ENCODE peak calls at places on chromosomes 5 and 9, in five cellular contexts. Y is kidney, D is AG10803, P is lower leg skin, Q is fibroblast of lung. K is an unnamed sample.
A peak's percentile ranks its signal among the peaks of the same experiment; 100 is the strongest.

GRCh38 chr9:22238809-22239684 is 207.6 kb upstream of the DMRTA1 start:
- DNase-seq in D (peak; percentile 65), P (no peak), Q (peak; percentile 74), Y (no peak), K (no peak)

GRCh38 chr5:119478781-119479180 is 26.5 kb downstream of the HSD17B4 start:
- DNase-seq in Q (no peak), P (no peak), D (no peak), Y (no peak), K (no peak)

GRCh38 chr5:105977163-105977562 is 1693.6 kb downstream of the EFNA5 start:
- DNase-seq in P (no peak), Y (no peak), D (no peak), Q (no peak), K (no peak)

GRCh38 chr5:178356459-178356872 is 123.9 kb upstream of the PHYKPL start:
- DNase-seq in Y (peak; percentile 76), D (no peak), P (no peak), Q (no peak), K (no peak)

GRCh38 chr9:38263534-38263933 is 129.0 kb upstream of the ALDH1B1 start:
- DNase-seq in Y (no peak), D (peak; percentile 34), Q (peak; percentile 44), P (no peak), K (peak; percentile 5)

GRCh38 chr5:36756848-36757247 is 119.7 kb upstream of the NIPBL start:
- DNase-seq in Y (no peak), P (no peak), Q (no peak), D (no peak), K (no peak)

GRCh38 chr9:129344623-129345495 is 166.8 kb upstream of the IER5L start:
- DNase-seq in P (no peak), Y (no peak), D (no peak), Q (no peak), K (no peak)

GRCh38 chr5:15510816-15511215 is 10.8 kb downstream of the FBXL7 start:
- DNase-seq in P (no peak), D (peak; percentile 91), Q (no peak), Y (no peak), K (no peak)

GRCh38 chr5:8829322-8830029 is 716.4 kb downstream of the SEMA5A start:
- DNase-seq in D (peak; percentile 96), Q (peak; percentile 100), P (no peak), Y (no peak), K (peak; percentile 89)

GRCh38 chr5:160486573-160486972 is 64.9 kb downstream of the PTTG1 start:
- DNase-seq in Q (no peak), P (no peak), D (no peak), Y (no peak), K (no peak)

GRCh38 chr9:136943291-136944093 is 1.0 kb downstream of the FBXW5 start:
- DNase-seq in P (no peak), Q (peak; percentile 11), D (no peak), Y (peak; percentile 90), K (no peak)

GRCh38 chr9:136944519-136945332 is at the start of the genes C8G and FBXW5:
- DNase-seq in P (peak; percentile 87), Y (peak; percentile 99), D (peak; percentile 88), Q (peak; percentile 92), K (peak; percentile 49)

GRCh38 chr9:136942881-136943230 is 1.7 kb downstream of the FBXW5 start:
- DNase-seq in Q (no peak), Y (peak; percentile 80), D (no peak), P (no peak), K (no peak)

GRCh38 chr9:136945333-136946227 is 537 bp downstream of the C8G start:
- DNase-seq in Y (peak; percentile 85), D (no peak), P (no peak), Q (no peak), K (no peak)

DNA sequence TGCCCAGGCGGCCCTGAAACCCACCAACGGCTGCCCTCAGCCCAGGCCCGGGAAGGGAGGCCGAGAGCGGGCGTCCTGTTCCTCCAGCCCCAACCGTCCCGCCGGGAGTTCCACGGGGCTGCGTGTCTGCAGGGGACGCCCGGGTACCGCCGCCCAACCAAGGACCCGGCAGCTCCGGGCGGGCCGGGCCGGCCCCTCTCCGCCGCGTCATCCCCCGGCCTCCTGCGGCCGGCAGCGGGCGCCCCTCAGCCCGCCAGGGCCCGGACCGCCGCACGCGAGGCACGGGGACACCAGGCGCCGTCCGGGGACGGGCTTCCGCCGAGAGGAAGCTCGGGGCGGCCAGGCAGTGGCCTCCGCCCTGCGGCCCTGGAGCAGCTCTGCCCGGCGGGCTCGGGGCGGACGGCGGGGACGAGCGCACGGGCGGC is 432 bp downstream of the FBXW5 start:
- DNase-seq in P (no peak), Y (no peak), D (peak; percentile 63), Q (peak; percentile 61), K (no peak)
- TF ChIP-seq CTCF in P (no peak), Y (no peak), D (no peak), Q (no peak), K (no peak)

GRCh38 chr9:128007566-128008138 is 26.9 kb upstream of the EEIG1 start:
- DNase-seq in D (peak; percentile 50), P (peak; percentile 65), Q (peak; percentile 47), Y (peak; percentile 89), K (peak; percentile 39)
- H3K4me3 ChIP-seq in D (no peak overlapping the region), P (no peak overlapping the region), Q (no peak overlapping the region), Y (no peak overlapping the region), K (no peak overlapping the region)

GRCh38 chr9:122213589-122214413 is 15.0 kb downstream of the LHX6 start:
- DNase-seq in P (no peak), Y (peak; percentile 77), Q (no peak), D (no peak), K (no peak)
- TF ChIP-seq CTCF in P (no peak), Y (no peak), Q (no peak), D (no peak), K (no peak)

DNA sequence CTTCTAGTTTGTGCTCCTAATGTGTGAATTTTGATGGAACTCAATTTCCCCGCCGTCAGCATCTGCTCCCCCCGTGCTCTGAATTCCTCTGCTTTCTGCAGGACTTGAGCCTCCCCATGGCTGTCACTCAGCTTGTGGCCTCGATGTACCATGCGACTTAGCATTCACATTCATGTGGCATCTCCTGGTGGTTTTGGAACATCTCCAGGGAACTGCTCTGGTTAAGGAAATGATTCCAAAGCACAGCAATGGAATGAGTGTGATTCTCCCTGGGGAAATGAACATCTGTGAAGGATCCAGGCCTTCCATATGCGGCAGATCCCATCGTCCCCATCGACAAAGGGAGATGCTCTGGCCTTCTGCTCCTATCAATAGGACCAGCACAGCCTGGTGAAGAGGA is 119.0 kb downstream of the ENTREP1 start:
- DNase-seq in D (peak; percentile 96), P (no peak), Y (no peak), Q (peak; percentile 43), K (no peak)
- H3K4me3 ChIP-seq in D (no peak overlapping the region), P (no peak overlapping the region), Y (no peak overlapping the region), Q (no peak overlapping the region), K (no peak overlapping the region)

DNA sequence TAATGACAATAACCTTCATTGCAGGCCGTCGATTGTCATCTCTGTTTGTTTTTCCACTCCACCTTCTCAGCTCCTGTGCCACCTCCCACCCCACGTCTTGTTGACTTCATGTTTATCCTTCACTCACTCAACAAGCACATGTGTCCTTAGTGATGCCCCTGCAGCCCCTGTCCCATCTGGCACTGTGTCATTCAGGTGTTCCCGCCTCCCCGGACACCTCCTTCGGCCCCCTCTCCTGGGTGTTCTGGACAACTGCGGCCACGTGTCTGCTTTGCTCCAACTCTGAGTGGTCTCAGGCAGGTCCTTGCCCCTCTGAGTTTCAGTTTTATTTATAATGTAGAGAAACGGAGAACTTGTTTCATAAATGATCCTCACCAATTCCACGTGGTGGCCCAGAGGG is 91.0 kb upstream of the COL5A1 start:
- DNase-seq in P (no peak), Q (no peak), D (no peak), Y (peak; percentile 16), K (no peak)
- TF ChIP-seq CTCF in P (no peak), Q (no peak), D (no peak), Y (no peak), K (no peak)

GRCh38 chr9:122837266-122837850 is 9.0 kb upstream of the PDCL start:
- DNase-seq in Q (no peak), D (no peak), P (no peak), Y (no peak), K (no peak)

GRCh38 chr9:122832194-122832593 is 3.8 kb upstream of the PDCL start:
- DNase-seq in Q (no peak), D (no peak), P (no peak), Y (no peak), K (no peak)

GRCh38 chr9:122835313-122835731 is 6.9 kb upstream of the PDCL start:
- DNase-seq in Q (no peak), D (no peak), Y (no peak), P (no peak), K (no peak)
- H3K4me3 ChIP-seq in Q (no peak overlapping the region), D (no peak overlapping the region), Y (no peak overlapping the region), P (no peak overlapping the region), K (no peak overlapping the region)

DNA sequence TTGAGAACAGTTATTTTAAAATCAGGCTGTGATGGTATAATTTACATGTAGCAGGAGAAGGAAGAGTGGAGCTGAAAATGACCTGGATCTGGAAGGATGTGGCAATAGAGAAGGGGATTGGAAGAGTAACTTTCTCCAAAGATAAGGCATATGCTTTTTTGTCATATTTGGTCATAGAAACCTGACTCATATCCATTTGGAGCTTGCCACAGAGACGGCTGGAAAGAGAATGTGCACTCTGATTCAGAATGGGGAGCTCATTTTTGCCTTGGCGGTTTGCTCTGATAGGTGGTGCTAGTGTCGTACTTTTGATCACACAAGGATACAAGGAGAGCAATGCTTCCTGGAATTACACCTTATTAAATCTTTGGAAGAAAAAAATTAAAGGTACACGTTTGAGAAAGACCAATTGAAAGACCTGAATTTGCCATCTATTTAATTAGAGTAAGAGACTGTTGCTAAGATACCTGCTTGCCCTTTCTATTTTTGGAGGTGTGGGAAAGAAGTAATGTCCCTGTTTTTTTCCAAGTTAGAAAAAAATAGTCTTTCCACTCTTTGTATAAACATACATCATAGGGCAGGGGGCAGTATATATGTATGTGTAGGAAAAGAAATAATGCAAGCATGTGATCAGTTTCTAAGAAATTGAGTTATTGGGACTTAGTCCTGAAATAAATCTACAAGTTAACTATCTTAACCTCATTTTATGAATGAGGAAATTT is 5.4 kb downstream of the LSM11 start:
- DNase-seq in P (no peak), D (peak; percentile 64), Y (no peak), Q (peak; percentile 84), K (peak; percentile 37)
- TF ChIP-seq CTCF in P (no peak), D (peak; percentile 14), Y (no peak), Q (no peak), K (peak; percentile 4)

GRCh38 chr5:157269165-157269671 is 3.3 kb downstream of the CYFIP2 start:
- DNase-seq in Y (no peak), P (no peak), D (no peak), Q (no peak), K (no peak)
- H3K4me3 ChIP-seq in Y (peak overlapping the region; percentile 40), P (no peak overlapping the region), D (no peak overlapping the region), Q (no peak overlapping the region), K (no peak overlapping the region)

GRCh38 chr5:171357843-171358242 is 29.8 kb upstream of the NPM1 start:
- DNase-seq in D (no peak), Q (no peak), Y (peak; percentile 2), P (no peak), K (no peak)
- TF ChIP-seq CTCF in D (no peak), Q (no peak), Y (no peak), P (no peak), K (no peak)